ENCODE peak calls at places on chromosomes 16 and 17, in four cellular contexts. One of them, this sample, is unnamed.

GRCh38 chr17:3748576-3748975 is 24.9 kb downstream of the HASPIN start:
- DNase-seq in Peyer's patch: no peak
- DNase-seq in foreskin fibroblast: no peak
- DNase-seq in BJ: no peak
- DNase-seq in this sample: no peak

GRCh38 chr17:77697480-77698400 is 260.8 kb upstream of the TNRC6C start:
- DNase-seq in BJ: no peak
- DNase-seq in foreskin fibroblast: no peak
- DNase-seq in Peyer's patch: no peak
- DNase-seq in this sample: no peak

GRCh38 chr17:77504652-77505459 is 364.1 kb downstream of the SEC14L1 start:
- DNase-seq in foreskin fibroblast: peak; percentile 36
- DNase-seq in Peyer's patch: no peak
- DNase-seq in BJ: no peak
- DNase-seq in this sample: no peak

GRCh38 chr16:1911467-1912214 is 6.6 kb downstream of the HS3ST6 start:
- DNase-seq in BJ: no peak
- DNase-seq in Peyer's patch: peak; percentile 48
- DNase-seq in foreskin fibroblast: no peak
- DNase-seq in this sample: no peak

GRCh38 chr17:77400445-77400870 is 259.7 kb downstream of the SEC14L1 start:
- DNase-seq in Peyer's patch: no peak
- DNase-seq in BJ: no peak
- DNase-seq in foreskin fibroblast: peak; percentile 76
- DNase-seq in this sample: peak; percentile 69

GRCh38 chr17:1375615-1376014 is 24.4 kb downstream of the YWHAE start:
- DNase-seq in Peyer's patch: no peak
- DNase-seq in foreskin fibroblast: no peak
- DNase-seq in BJ: no peak
- DNase-seq in this sample: no peak

GRCh38 chr17:7889166-7889584 is 586 bp downstream of the CHD3 start:
- DNase-seq in foreskin fibroblast: peak; percentile 98
- DNase-seq in Peyer's patch: peak; percentile 92
- DNase-seq in BJ: peak; percentile 40
- DNase-seq in this sample: no peak

GRCh38 chr17:82283208-82283749 is 9.8 kb upstream of the CSNK1D start:
- DNase-seq in Peyer's patch: no peak
- DNase-seq in BJ: peak; percentile 39
- DNase-seq in foreskin fibroblast: peak; percentile 96
- DNase-seq in this sample: no peak

GRCh38 chr16:626787-627457 is 3.9 kb upstream of the WFIKKN1 start:
- DNase-seq in BJ: peak; percentile 62
- DNase-seq in Peyer's patch: no peak
- DNase-seq in foreskin fibroblast: peak; percentile 96
- DNase-seq in this sample: no peak

GRCh38 chr17:42675984-42676423 is 790 bp downstream of the PLEKHH3 start:
- DNase-seq in Peyer's patch: peak; percentile 70
- DNase-seq in foreskin fibroblast: peak; percentile 75
- DNase-seq in BJ: no peak
- DNase-seq in this sample: no peak

GRCh38 chr17:49996495-49997255 is 1.7 kb upstream of the DLX3 start:
- DNase-seq in foreskin fibroblast: peak; percentile 62
- DNase-seq in BJ: no peak
- DNase-seq in Peyer's patch: peak; percentile 74
- DNase-seq in this sample: peak; percentile 70

GRCh38 chr17:49582055-49582703 is 6.5 kb downstream of the NXPH3 start:
- DNase-seq in BJ: no peak
- DNase-seq in Peyer's patch: peak; percentile 38
- DNase-seq in foreskin fibroblast: no peak
- DNase-seq in this sample: no peak

GRCh38 chr17:9350083-9350482 is 225.5 kb downstream of the STX8 start:
- DNase-seq in foreskin fibroblast: peak; percentile 95
- DNase-seq in Peyer's patch: no peak
- DNase-seq in BJ: peak; percentile 78
- DNase-seq in this sample: no peak

GRCh38 chr17:38628441-38628840 is 22.7 kb upstream of the SRCIN1 start:
- DNase-seq in Peyer's patch: no peak
- DNase-seq in foreskin fibroblast: no peak
- DNase-seq in BJ: no peak
- DNase-seq in this sample: no peak

GRCh38 chr17:80474933-80475915 is 1.2 kb downstream of the NPTX1 start:
- DNase-seq in foreskin fibroblast: no peak
- DNase-seq in BJ: no peak
- DNase-seq in Peyer's patch: no peak
- DNase-seq in this sample: no peak

GRCh38 chr16:59440-60059 is 5.9 kb downstream of the SNRNP25 start:
- DNase-seq in BJ: no peak
- DNase-seq in Peyer's patch: no peak
- DNase-seq in foreskin fibroblast: no peak
- DNase-seq in this sample: no peak

GRCh38 chr17:50640701-50641338 is 6.1 kb downstream of the ABCC3 start:
- DNase-seq in BJ: no peak
- DNase-seq in foreskin fibroblast: peak; percentile 35
- DNase-seq in Peyer's patch: peak; percentile 61
- DNase-seq in this sample: no peak

GRCh38 chr16:87723224-87723619 is 42.6 kb downstream of the KLHDC4 start:
- DNase-seq in Peyer's patch: no peak
- DNase-seq in BJ: no peak
- DNase-seq in foreskin fibroblast: peak; percentile 78
- DNase-seq in this sample: peak; percentile 50

GRCh38 chr16:81599034-81599744 is 154.6 kb downstream of the CMIP start:
- DNase-seq in Peyer's patch: no peak
- DNase-seq in BJ: no peak
- DNase-seq in foreskin fibroblast: no peak
- DNase-seq in this sample: no peak

GRCh38 chr17:44211281-44212265 is 7.9 kb downstream of the UBTF start:
- DNase-seq in foreskin fibroblast: no peak
- DNase-seq in BJ: no peak
- DNase-seq in Peyer's patch: no peak
- DNase-seq in this sample: no peak

GRCh38 chr16:3479654-3480216 is 15.6 kb downstream of the C16orf90 start:
- DNase-seq in BJ: no peak
- DNase-seq in Peyer's patch: no peak
- DNase-seq in foreskin fibroblast: no peak
- DNase-seq in this sample: no peak

GRCh38 chr16:31354394-31355291 is at the start of gene ITGAX:
- DNase-seq in BJ: no peak
- DNase-seq in foreskin fibroblast: peak; percentile 7
- DNase-seq in Peyer's patch: no peak
- DNase-seq in this sample: peak; percentile 71

GRCh38 chr17:75517277-75517865 is 1.0 kb downstream of the TSEN54 start:
- DNase-seq in BJ: no peak
- DNase-seq in foreskin fibroblast: peak; percentile 39
- DNase-seq in Peyer's patch: peak; percentile 76
- DNase-seq in this sample: no peak

GRCh38 chr16:53541326-53541725 is 38.3 kb upstream of the AKTIP start:
- DNase-seq in Peyer's patch: no peak
- DNase-seq in foreskin fibroblast: peak; percentile 6
- DNase-seq in BJ: no peak
- DNase-seq in this sample: no peak

GRCh38 chr16:28974007-28974436 is 556 bp upstream of the SPNS1 start:
- DNase-seq in BJ: peak; percentile 7
- DNase-seq in foreskin fibroblast: peak; percentile 87
- DNase-seq in Peyer's patch: no peak
- DNase-seq in this sample: no peak
- TF ChIP-seq CTCF in BJ: peak; percentile 81
- TF ChIP-seq CTCF in foreskin fibroblast: peak; percentile 86
- TF ChIP-seq CTCF in Peyer's patch: peak; percentile 49
- TF ChIP-seq CTCF in this sample: no peak

GRCh38 chr16:12176051-12176450 is 199.5 kb downstream of the SNX29 start:
- DNase-seq in foreskin fibroblast: no peak
- DNase-seq in Peyer's patch: no peak
- DNase-seq in BJ: no peak
- DNase-seq in this sample: no peak

GRCh38 chr16:12177643-12178042 is 201.1 kb downstream of the SNX29 start:
- DNase-seq in Peyer's patch: no peak
- DNase-seq in foreskin fibroblast: no peak
- DNase-seq in BJ: no peak
- DNase-seq in this sample: no peak

GRCh38 chr16:12182202-12182601 is 205.7 kb downstream of the SNX29 start:
- DNase-seq in foreskin fibroblast: no peak
- DNase-seq in Peyer's patch: no peak
- DNase-seq in BJ: no peak
- DNase-seq in this sample: no peak

GRCh38 chr16:12173121-12173520 is 196.6 kb downstream of the SNX29 start:
- DNase-seq in BJ: no peak
- DNase-seq in Peyer's patch: no peak
- DNase-seq in foreskin fibroblast: no peak
- DNase-seq in this sample: no peak

GRCh38 chr16:12178251-12178990 is 201.9 kb downstream of the SNX29 start:
- DNase-seq in foreskin fibroblast: peak; percentile 71
- DNase-seq in Peyer's patch: no peak
- DNase-seq in BJ: no peak
- DNase-seq in this sample: no peak
- TF ChIP-seq CTCF in foreskin fibroblast: no peak
- TF ChIP-seq CTCF in Peyer's patch: no peak
- TF ChIP-seq CTCF in BJ: no peak
- TF ChIP-seq CTCF in this sample: no peak

GRCh38 chr16:35234679-35235078 is 1775.3 kb downstream of the TP53TG3F start:
- DNase-seq in foreskin fibroblast: no peak
- DNase-seq in BJ: no peak
- DNase-seq in Peyer's patch: no peak
- DNase-seq in this sample: no peak

GRCh38 chr16:35239561-35239960 is 1780.1 kb downstream of the TP53TG3F start:
- DNase-seq in BJ: no peak
- DNase-seq in Peyer's patch: no peak
- DNase-seq in foreskin fibroblast: no peak
- DNase-seq in this sample: no peak
- TF ChIP-seq CTCF in BJ: no peak
- TF ChIP-seq CTCF in Peyer's patch: no peak
- TF ChIP-seq CTCF in foreskin fibroblast: no peak
- TF ChIP-seq CTCF in this sample: no peak

GRCh38 chr16:67456383-67457140 is 24.4 kb downstream of the ATP6V0D1 start:
- DNase-seq in BJ: no peak
- DNase-seq in Peyer's patch: peak; percentile 80
- DNase-seq in foreskin fibroblast: peak; percentile 73
- DNase-seq in this sample: no peak
- TF ChIP-seq CTCF in BJ: peak; percentile 64
- TF ChIP-seq CTCF in Peyer's patch: peak; percentile 78
- TF ChIP-seq CTCF in foreskin fibroblast: peak; percentile 52
- TF ChIP-seq CTCF in this sample: no peak

DNA sequence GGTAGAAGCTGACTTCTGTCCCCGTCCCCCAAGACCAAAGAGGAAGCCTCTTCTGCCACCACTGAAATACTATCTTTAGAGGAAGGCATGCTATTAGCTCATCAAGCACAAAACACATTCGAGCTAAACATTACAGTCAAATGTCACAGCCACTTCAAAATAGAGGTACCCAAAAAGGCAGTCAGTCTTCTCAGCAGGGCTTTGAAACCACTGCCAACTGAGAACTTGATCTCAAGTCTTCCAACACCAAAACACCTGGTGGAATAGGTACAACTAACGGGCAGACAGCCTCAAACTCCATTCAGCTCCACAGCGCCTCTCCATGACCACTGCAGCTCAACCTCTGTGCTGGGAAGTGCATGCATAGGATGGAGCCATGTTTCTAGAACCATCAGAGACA is 36.0 kb downstream of the ZFHX3 start:
- DNase-seq in Peyer's patch: no peak
- DNase-seq in BJ: no peak
- DNase-seq in foreskin fibroblast: no peak
- DNase-seq in this sample: no peak
- TF ChIP-seq CTCF in Peyer's patch: no peak
- TF ChIP-seq CTCF in BJ: no peak
- TF ChIP-seq CTCF in foreskin fibroblast: no peak
- TF ChIP-seq CTCF in this sample: no peak

DNA sequence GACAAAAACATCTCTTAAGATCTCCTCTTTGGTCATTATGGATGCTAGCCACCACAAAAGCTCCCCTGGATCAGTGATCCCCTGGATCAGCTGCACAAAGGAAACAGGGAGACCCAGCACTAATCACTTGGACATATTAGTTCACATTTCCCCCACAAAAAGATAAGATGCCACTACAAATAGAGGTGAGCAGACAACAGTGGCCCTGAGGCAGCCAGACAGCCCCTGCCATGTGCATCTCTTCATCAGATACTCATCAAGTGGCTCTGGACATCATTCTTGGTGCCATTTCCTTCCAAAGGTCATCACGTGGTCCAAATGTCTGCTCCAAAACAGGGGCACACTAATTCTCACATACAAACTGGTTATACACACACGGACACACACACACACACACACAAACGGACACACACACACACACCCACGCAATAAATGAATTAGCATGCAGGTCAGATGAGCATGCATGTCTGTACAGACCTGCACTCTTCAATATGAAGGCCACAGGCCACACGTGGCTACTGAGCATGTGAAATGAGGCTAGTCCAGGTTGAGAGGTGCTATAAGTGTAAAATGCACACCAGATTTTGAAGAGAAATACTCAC is 4.1 kb downstream of the USP36 start:
- DNase-seq in foreskin fibroblast: no peak
- DNase-seq in BJ: no peak
- DNase-seq in Peyer's patch: no peak
- DNase-seq in this sample: no peak
- TF ChIP-seq CTCF in foreskin fibroblast: no peak
- TF ChIP-seq CTCF in BJ: no peak
- TF ChIP-seq CTCF in Peyer's patch: no peak
- TF ChIP-seq CTCF in this sample: no peak

DNA sequence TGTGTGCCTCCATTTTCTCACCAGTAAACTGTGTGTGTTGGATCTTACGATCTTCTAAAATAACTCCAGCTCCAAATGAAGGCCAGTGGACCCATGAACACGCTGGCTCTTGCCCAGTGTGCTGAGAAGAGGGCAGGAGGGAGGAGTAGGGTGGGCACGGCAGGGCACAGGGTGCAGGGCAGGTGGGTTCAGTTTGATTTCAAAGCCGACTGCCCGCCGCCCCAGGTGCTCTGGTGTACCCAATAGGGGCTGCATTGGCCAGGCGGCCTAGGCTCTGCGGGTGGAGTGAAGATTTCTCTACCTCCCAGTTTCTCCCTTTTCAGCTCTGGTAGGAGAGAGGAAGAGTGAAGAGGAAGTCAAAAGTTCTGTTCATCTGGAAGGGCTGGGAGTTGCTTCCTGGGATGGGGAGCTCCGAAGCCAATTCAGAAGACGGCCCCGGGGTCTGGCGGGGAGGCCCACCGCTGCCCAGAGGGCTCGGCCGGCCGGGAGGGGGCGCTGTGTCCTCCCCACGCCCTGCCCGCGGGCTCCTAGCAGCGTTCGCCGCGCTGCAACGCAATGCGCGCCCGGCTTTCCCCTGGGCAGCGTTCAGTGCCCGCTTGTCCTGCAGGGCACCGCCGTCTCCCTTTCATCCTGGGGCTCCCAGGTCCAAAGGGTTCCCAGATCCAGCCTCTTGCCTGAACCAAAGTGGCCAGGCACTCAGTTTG is 1.1 kb upstream of the CRHR1 start:
- DNase-seq in BJ: no peak
- DNase-seq in Peyer's patch: no peak
- DNase-seq in foreskin fibroblast: peak; percentile 31
- DNase-seq in this sample: no peak
- TF ChIP-seq CTCF in BJ: no peak
- TF ChIP-seq CTCF in Peyer's patch: peak; percentile 39
- TF ChIP-seq CTCF in foreskin fibroblast: no peak
- TF ChIP-seq CTCF in this sample: no peak

GRCh38 chr17:73776978-73777567 is 132.8 kb upstream of the SDK2 start:
- DNase-seq in Peyer's patch: no peak
- DNase-seq in BJ: no peak
- DNase-seq in foreskin fibroblast: no peak
- DNase-seq in this sample: no peak
- TF ChIP-seq CTCF in Peyer's patch: no peak
- TF ChIP-seq CTCF in BJ: no peak
- TF ChIP-seq CTCF in foreskin fibroblast: no peak
- TF ChIP-seq CTCF in this sample: no peak

This sample was measured in natural killer cell.